ENCODE peak calls at places on chromosomes 7 and 10, in five cellular contexts. B, G, D, E and X are unnamed samples.

GRCh38 chr7:3138992-3139391 is 95.3 kb upstream of the CARD11 start:
- DNase-seq in B (no peak), G (no peak), D (no peak), E (no peak), X (no peak)

GRCh38 chr7:8724080-8724718 is 290.8 kb downstream of the NXPH1 start:
- DNase-seq in B (no peak), G (peak; percentile 57), D (no peak), E (peak; percentile 69), X (no peak)

GRCh38 chr10:69801094-69801433 is 642 bp upstream of the COL13A1 start:
- DNase-seq in B (no peak), G (peak; percentile 88), D (no peak), E (no peak), X (peak; percentile 13)

GRCh38 chr10:32415361-32415760 is 30.6 kb upstream of the CCDC7 start:
- DNase-seq in B (no peak), G (no peak), D (no peak), E (no peak), X (no peak)

GRCh38 chr7:143245123-143245522 is 18.1 kb upstream of the GSTK1 start:
- DNase-seq in B (no peak), G (no peak), D (no peak), E (no peak), X (no peak)

GRCh38 chr7:39181398-39181797 is 203.7 kb downstream of the POU6F2 start:
- DNase-seq in B (no peak), G (no peak), D (no peak), E (no peak), X (no peak)

GRCh38 chr7:155930061-155930460 is 117.8 kb upstream of the SHH start:
- DNase-seq in B (no peak), G (no peak), D (no peak), E (no peak), X (no peak)

GRCh38 chr7:156556083-156556482 is 84.5 kb upstream of the RNF32 start:
- DNase-seq in B (no peak), G (no peak), D (no peak), E (no peak), X (no peak)

GRCh38 chr10:84395581-84395980 is 67.2 kb downstream of the CCSER2 start:
- DNase-seq in B (no peak), G (no peak), D (no peak), E (no peak), X (no peak)

GRCh38 chr7:152459724-152460251 is 24.0 kb upstream of the KMT2C start:
- DNase-seq in B (no peak), G (no peak), D (peak; percentile 60), E (peak; percentile 93), X (no peak)

GRCh38 chr7:77813180-77813579 is 14.6 kb downstream of the PHTF2 start:
- DNase-seq in B (no peak), G (no peak), D (no peak), E (no peak), X (no peak)

GRCh38 chr7:17532861-17533404 is 234.5 kb downstream of the AHR start:
- DNase-seq in B (no peak), G (no peak), D (no peak), E (no peak), X (no peak)

GRCh38 chr10:54843085-54843646 is 42.1 kb upstream of the PCDH15 start:
- DNase-seq in B (no peak), G (no peak), D (no peak), E (no peak), X (no peak)

GRCh38 chr10:132279873-132280645 is 27.7 kb downstream of the STK32C start:
- DNase-seq in B (no peak), G (no peak), D (peak; percentile 36), E (no peak), X (no peak)

GRCh38 chr7:54394877-54395276 is 147.3 kb upstream of the VSTM2A start:
- DNase-seq in B (no peak), G (no peak), D (no peak), E (peak; percentile 28), X (no peak)

GRCh38 chr7:1160665-1161010 is 642 bp upstream of the ZFAND2A start:
- DNase-seq in B (no peak), G (peak; percentile 26), D (peak; percentile 70), E (no peak), X (no peak)

GRCh38 chr7:20236790-20237189 is 19.6 kb upstream of the MACC1 start:
- DNase-seq in B (no peak), G (no peak), D (no peak), E (no peak), X (no peak)